ENCODE peak calls at places on chromosomes 3 and 15, in seven cellular contexts. H, S, U, G, E, D and T are unnamed samples.

GRCh38 chr3:164640586-164640985 is 437.7 kb downstream of the SI start:
- DNase-seq in H (no peak), S (no peak), U (no peak), G (no peak), E (no peak), D (no peak), T (no peak)

GRCh38 chr3:141600331-141600730 is 113.5 kb downstream of the RASA2 start:
- DNase-seq in H (no peak), S (no peak), U (no peak), G (no peak), E (no peak), D (no peak), T (no peak)

GRCh38 chr3:5093786-5094185 is 28.3 kb upstream of the ARL8B start:
- DNase-seq in H (no peak), S (no peak), U (no peak), G (no peak), E (no peak), D (no peak), T (no peak)

GRCh38 chr15:40464595-40465185 is 6.1 kb upstream of the CHST14 start:
- DNase-seq in H (no peak), S (no peak), U (no peak), G (no peak), E (no peak), D (no peak), T (no peak)

GRCh38 chr3:130779486-130779885 is 32.9 kb upstream of the PIK3R4 start:
- DNase-seq in H (no peak), S (no peak), U (no peak), G (no peak), E (no peak), D (no peak), T (no peak)

GRCh38 chr15:66483131-66483566 is 14.4 kb downstream of the SNAPC5 start:
- DNase-seq in H (no peak), S (no peak), U (no peak), G (no peak), E (no peak), D (no peak), T (no peak)

GRCh38 chr3:10366681-10367101 is 45.8 kb upstream of the SEC13 start:
- DNase-seq in H (no peak), S (no peak), U (no peak), G (no peak), E (no peak), D (no peak), T (no peak)

GRCh38 chr15:96246057-96246456 is 84.4 kb upstream of the NR2F2 start:
- DNase-seq in H (no peak), S (no peak), U (no peak), G (no peak), E (no peak), D (no peak), T (no peak)

GRCh38 chr3:137669519-137670060 is 94.5 kb upstream of the SOX14 start:
- DNase-seq in H (peak), S (no peak), U (no peak), G (no peak), E (no peak), D (no peak), T (no peak)

GRCh38 chr15:40229956-40230355 is 8.9 kb upstream of the PAK6 start:
- DNase-seq in H (no peak), S (no peak), U (no peak), G (no peak), E (no peak), D (no peak), T (no peak)

GRCh38 chr15:41796457-41796856 is 22.2 kb downstream of the MAPKBP1 start:
- DNase-seq in H (peak), S (peak), U (no peak), G (no peak), E (no peak), D (no peak), T (no peak)

GRCh38 chr3:14274999-14275961 is 96.7 kb downstream of the LSM3 start:
- DNase-seq in H (peak), S (peak), U (peak), G (no peak), E (no peak), D (no peak), T (no peak)

GRCh38 chr15:25674948-25675347 is 188.2 kb downstream of the ATP10A start:
- DNase-seq in H (no peak), S (no peak), U (no peak), G (no peak), E (no peak), D (no peak), T (no peak)
- TF ChIP-seq TAF1 in H (no peak), S (no peak), U (no peak), G (no peak), E (no peak), D (no peak), T (no peak)

GRCh38 chr15:92963794-92964193 is 63.7 kb downstream of the CHD2 start:
- DNase-seq in H (no peak), S (no peak), U (no peak), G (no peak), E (no peak), D (no peak), T (no peak)

GRCh38 chr15:92962914-92963313 is 62.8 kb downstream of the CHD2 start:
- DNase-seq in H (no peak), S (no peak), U (no peak), G (no peak), E (no peak), D (no peak), T (no peak)

GRCh38 chr15:92959219-92959618 is 59.1 kb downstream of the CHD2 start:
- DNase-seq in H (no peak), S (no peak), U (no peak), G (no peak), E (no peak), D (no peak), T (no peak)

GRCh38 chr15:92958105-92958504 is 58.0 kb downstream of the CHD2 start:
- DNase-seq in H (no peak), S (no peak), U (no peak), G (no peak), E (no peak), D (no peak), T (no peak)

DNA sequence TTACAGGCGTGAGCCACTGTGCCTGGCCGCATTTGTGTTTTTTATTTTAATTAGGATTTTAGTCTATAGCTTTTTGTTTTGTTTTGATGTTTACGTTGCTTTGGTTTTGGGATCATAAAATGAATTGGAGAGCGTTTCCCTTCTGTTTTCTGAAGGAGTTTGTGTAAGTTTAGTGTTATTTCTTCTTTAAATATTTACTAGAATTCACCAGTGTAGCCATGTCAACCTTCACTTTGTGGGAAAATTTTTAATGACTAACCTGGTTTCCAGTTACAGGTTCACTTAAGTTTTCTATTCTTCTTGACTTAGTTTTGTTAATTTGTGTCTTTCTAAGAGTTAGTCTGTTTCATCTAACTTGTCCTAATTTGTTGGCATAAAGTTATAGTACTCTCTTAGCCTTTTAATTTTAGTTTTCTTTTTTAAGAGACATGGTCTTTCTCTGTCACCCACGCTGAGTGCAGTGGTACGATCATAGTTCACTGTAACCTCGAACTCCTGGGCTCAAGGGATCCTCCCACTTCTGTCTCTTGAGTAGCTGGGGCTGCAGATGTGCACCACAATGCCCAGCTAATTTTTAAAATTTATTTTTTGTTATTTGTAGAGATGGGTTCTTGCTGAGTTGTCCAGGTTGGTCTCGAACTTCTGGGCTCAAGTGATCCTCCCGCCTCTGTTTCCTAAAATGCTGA is 61.0 kb downstream of the CHD2 start:
- DNase-seq in H (no peak), S (no peak), U (no peak), G (no peak), E (no peak), D (no peak), T (no peak)
- TF ChIP-seq TAF1 in H (no peak), S (no peak), U (no peak), G (no peak), E (no peak), D (no peak), T (no peak)

DNA sequence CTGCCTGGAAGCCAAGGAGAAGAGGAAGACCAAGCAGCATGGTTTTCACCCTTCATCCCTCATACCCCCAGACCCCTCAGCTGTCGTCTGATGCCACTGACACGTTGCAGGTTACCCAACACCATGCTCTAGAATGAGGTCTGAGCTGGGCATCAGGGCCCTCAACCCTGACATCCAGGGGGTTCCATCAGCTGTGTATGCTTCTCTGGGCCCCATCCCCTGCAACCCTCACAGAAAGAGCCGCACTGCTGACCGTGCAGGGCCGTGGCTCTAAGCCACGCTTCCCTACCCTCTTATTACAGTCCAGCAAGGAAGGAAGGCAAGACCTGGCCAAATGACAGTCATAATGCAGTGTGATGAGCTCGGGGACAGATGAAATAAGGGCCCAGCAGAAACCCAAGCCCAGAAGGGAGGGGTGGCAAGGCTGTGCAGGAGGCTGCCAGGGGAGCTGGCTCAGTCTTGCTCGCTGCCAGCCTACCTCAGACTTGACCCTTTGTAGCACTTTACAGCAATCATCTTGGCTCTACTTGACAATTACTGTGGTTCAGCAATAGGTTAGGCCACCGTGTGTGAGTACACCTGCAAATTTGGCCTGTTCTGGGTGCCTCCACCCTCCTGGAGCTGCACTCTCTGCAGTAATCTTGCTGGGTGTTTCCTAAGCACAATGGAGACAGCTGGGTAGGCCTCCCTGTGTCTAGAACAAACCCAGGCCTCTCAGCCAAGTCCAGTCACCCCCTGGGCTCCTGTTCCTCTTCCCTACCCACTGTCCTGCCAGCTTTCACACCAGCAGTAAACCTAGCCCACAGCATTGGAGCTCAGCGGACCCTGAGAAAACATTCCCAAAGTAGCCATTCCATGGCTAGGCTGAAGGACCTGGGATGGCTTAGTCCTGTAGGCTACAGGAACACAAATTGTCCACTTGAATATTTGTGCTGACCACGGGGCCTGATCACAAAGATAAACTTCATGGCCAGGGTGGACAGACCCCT is 115.3 kb upstream of the NEO1 start:
- DNase-seq in H (no peak), S (no peak), U (no peak), G (no peak), E (no peak), D (no peak), T (no peak)
- TF ChIP-seq TAF1 in H (no peak), S (no peak), U (no peak), G (no peak), E (no peak), D (no peak), T (no peak)

DNA sequence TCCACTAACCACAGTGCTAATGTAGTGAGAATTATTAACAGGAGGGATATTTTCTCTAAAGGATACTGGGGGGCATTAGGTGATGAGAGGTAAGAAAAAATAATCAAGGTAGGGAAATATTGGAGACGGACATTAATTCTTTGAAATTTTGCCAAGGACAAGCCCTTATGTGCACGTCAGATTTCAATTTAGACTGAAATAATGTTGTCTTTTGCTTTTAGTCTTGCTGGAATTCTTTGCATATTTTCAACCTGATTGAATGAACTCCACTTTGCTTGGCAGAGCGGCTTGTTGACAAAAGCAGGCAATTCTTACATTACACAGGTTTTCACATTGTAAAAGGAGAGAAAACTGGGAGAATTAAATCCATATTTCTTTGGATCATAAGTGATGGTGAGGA is 25.0 kb upstream of the C3orf52 start:
- DNase-seq in H (no peak), S (no peak), U (no peak), G (no peak), E (no peak), D (no peak), T (no peak)
- TF ChIP-seq TAF1 in H (no peak), S (no peak), U (no peak), G (no peak), E (no peak), D (no peak), T (no peak)

DNA sequence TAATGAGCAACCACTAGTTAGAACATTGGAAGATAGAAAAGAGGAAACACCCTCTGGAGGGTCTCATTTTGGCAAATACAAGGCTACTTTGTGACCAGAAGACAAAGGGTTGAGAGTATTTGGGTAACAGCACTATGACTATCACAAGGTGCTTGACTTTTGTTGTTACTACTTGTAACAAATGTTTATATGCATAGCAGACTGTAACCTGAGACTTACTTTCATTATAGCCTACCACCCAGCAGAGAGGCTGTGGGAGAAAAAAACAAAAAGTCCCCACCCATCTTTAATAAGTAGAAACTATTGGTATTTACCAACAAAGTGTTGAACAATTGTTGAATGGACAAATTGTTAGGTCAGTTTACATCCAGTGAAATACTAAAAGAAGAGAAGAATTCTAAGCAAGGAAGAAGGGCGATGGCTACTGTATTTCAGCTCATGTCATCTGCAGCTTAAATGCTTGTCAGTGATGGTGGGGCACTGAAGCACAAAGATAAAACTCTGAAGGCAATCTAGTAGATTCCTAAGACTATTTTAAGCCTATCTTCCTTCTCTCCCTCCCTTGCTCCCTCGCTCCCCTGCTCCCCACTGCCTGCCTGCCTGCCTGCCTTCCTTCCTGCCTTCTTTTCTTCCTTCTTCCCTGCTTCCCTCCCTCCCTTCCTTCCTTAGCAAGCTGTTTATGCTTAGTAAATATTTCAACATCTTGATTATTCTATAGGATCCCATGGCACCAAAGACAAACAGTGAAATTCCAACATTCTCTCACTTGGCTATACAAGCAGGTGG is 99.4 kb downstream of the OXSM start:
- DNase-seq in H (no peak), S (no peak), U (no peak), G (no peak), E (no peak), D (no peak), T (no peak)
- TF ChIP-seq TAF1 in H (no peak), S (no peak), U (no peak), G (no peak), E (no peak), D (no peak), T (no peak)

GRCh38 chr15:51121118-51121517 is 26.4 kb upstream of the TNFAIP8L3 start:
- DNase-seq in H (peak), S (no peak), U (peak), G (no peak), E (no peak), D (no peak), T (no peak)
- TF ChIP-seq TAF1 in H (no peak), S (no peak), U (no peak), G (no peak), E (no peak), D (no peak), T (no peak)

DNA sequence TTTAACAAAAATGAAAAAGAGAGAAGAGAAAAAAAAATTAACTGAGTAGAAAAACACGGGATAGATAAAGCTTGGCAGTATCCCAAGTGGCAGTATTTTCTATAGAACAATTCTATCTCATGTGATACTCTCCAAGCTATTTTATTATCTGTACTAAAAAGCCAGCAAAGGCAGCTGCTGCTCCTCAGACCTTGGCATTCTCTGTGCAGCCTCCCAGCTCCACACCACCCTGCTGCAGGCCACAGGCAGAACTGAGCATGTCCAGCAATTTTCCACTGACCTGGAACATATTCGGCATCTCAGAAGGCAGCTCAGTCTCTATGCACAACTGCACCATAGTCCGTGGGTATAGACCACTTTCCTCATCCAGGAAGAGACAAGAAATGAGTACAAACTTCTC is 1161.4 kb downstream of the IGSF11 start:
- DNase-seq in H (no peak), S (peak), U (no peak), G (no peak), E (no peak), D (no peak), T (no peak)
- TF ChIP-seq TAF1 in H (no peak), S (no peak), U (no peak), G (no peak), E (no peak), D (no peak), T (no peak)

GRCh38 chr3:17639257-17639656 is 103.2 kb downstream of the TBC1D5 start:
- DNase-seq in H (no peak), S (no peak), U (no peak), G (no peak), E (no peak), D (no peak), T (no peak)

GRCh38 chr3:17642474-17642873 is 100.0 kb downstream of the TBC1D5 start:
- DNase-seq in H (no peak), S (no peak), U (no peak), G (no peak), E (no peak), D (no peak), T (no peak)

GRCh38 chr3:17638351-17638750 is 104.1 kb downstream of the TBC1D5 start:
- DNase-seq in H (no peak), S (no peak), U (no peak), G (no peak), E (no peak), D (no peak), T (no peak)

GRCh38 chr3:17640466-17640865 is 102.0 kb downstream of the TBC1D5 start:
- DNase-seq in H (no peak), S (no peak), U (no peak), G (no peak), E (no peak), D (no peak), T (no peak)

GRCh38 chr3:17639765-17640164 is 102.7 kb downstream of the TBC1D5 start:
- DNase-seq in H (peak), S (no peak), U (no peak), G (no peak), E (no peak), D (no peak), T (no peak)
- TF ChIP-seq TAF1 in H (no peak), S (no peak), U (no peak), G (no peak), E (no peak), D (no peak), T (no peak)